ENCODE peak calls at places on chromosomes 11 and 22, in seven cellular contexts. B is dorsolateral prefrontal cortex; N is CD8-positive, alpha-beta memory T cell; R is IMR-90; D is Caco-2; L is fibroblast of mammary gland; M is uterus. V is an unnamed sample.

GRCh38 chr22:39574779-39575551 is 4.4 kb downstream of the CACNA1I start:
- DNase-seq in B (no peak), N (no peak), R (peak; percentile 95), D (no peak), L (peak; percentile 93), M (no peak), V (no peak)

GRCh38 chr22:46013460-46014416 is 36.8 kb upstream of the WNT7B start:
- DNase-seq in B (peak; percentile 77), N (peak; percentile 67), R (peak; percentile 96), D (peak; percentile 96), L (peak; percentile 98), M (peak; percentile 97), V (peak; percentile 87)

GRCh38 chr11:32893947-32894827 is 1.6 kb downstream of the QSER1 start:
- DNase-seq in B (no peak), N (no peak), R (peak; percentile 82), D (peak; percentile 61), L (peak; percentile 90), M (no peak), V (peak; percentile 73)

GRCh38 chr22:22558972-22559603 is at the start of gene PRAME:
- DNase-seq in B (no peak), N (peak; percentile 49), R (peak; percentile 13), D (peak; percentile 73), L (peak; percentile 55), M (no peak), V (peak; percentile 92)

GRCh38 chr22:49956914-49957825 is 3.4 kb upstream of the PIM3 start:
- DNase-seq in B (no peak), N (no peak), R (no peak), D (no peak), L (no peak), M (no peak), V (no peak)

GRCh38 chr11:112361396-112361795 is 100.7 kb upstream of the PLET1 start:
- DNase-seq in B (no peak), N (no peak), R (no peak), D (no peak), L (no peak), M (no peak), V (no peak)

GRCh38 chr11:46198245-46198872 is 77.1 kb upstream of the PHF21A start:
- DNase-seq in B (no peak), N (no peak), R (no peak), D (no peak), L (no peak), M (no peak), V (no peak)

GRCh38 chr11:96579642-96580041 is 189.8 kb downstream of the JRKL start:
- DNase-seq in B (no peak), N (no peak), R (no peak), D (no peak), L (no peak), M (no peak), V (no peak)

GRCh38 chr11:1933416-1934325 is 13.5 kb upstream of the MRPL23 start:
- DNase-seq in B (no peak), N (no peak), R (no peak), D (no peak), L (no peak), M (peak; percentile 14), V (no peak)

GRCh38 chr11:41534861-41535260 is 75.4 kb upstream of the LRRC4C start:
- DNase-seq in B (no peak), N (no peak), R (no peak), D (no peak), L (no peak), M (no peak), V (no peak)

GRCh38 chr22:46515208-46516111 is 22.0 kb downstream of the CELSR1 start:
- DNase-seq in B (no peak), N (no peak), R (peak; percentile 45), D (no peak), L (no peak), M (no peak), V (no peak)

GRCh38 chr11:44333271-44334218 is 23.6 kb upstream of the ALX4 start:
- DNase-seq in B (no peak), N (no peak), R (peak; percentile 25), D (peak; percentile 26), L (peak; percentile 47), M (no peak), V (no peak)

GRCh38 chr22:50250555-50251471 is at the start of gene HDAC10:
- DNase-seq in B (no peak), N (peak; percentile 73), R (peak; percentile 74), D (peak; percentile 91), L (peak; percentile 69), M (peak; percentile 78), V (peak; percentile 80)

GRCh38 chr11:44178381-44178780 is 82.9 kb downstream of the EXT2 start:
- DNase-seq in B (no peak), N (no peak), R (peak; percentile 61), D (no peak), L (peak; percentile 27), M (no peak), V (no peak)

GRCh38 chr11:68574308-68574707 is 110.0 kb upstream of the GAL start:
- DNase-seq in B (no peak), N (no peak), R (peak; percentile 75), D (no peak), L (peak; percentile 49), M (no peak), V (no peak)

GRCh38 chr11:117144477-117145392 is 648 bp downstream of the PAFAH1B2 start:
- DNase-seq in B (no peak), N (no peak), R (peak; percentile 86), D (peak; percentile 44), L (peak; percentile 73), M (peak; percentile 59), V (peak; percentile 39)

GRCh38 chr11:117143871-117144476 is at the start of gene PAFAH1B2:
- DNase-seq in B (peak; percentile 93), N (peak; percentile 93), R (peak; percentile 90), D (peak; percentile 99), L (peak; percentile 88), M (peak; percentile 95), V (peak; percentile 98)

GRCh38 chr11:117145393-117145761 is 1.3 kb downstream of the PAFAH1B2 start:
- DNase-seq in B (no peak), N (peak; percentile 1), R (peak; percentile 32), D (peak; percentile 25), L (peak; percentile 56), M (peak; percentile 34), V (peak; percentile 64)

GRCh38 chr11:117146521-117146920 is 2.4 kb downstream of the PAFAH1B2 start:
- DNase-seq in B (no peak), N (no peak), R (peak; percentile 53), D (no peak), L (peak; percentile 58), M (no peak), V (no peak)

DNA sequence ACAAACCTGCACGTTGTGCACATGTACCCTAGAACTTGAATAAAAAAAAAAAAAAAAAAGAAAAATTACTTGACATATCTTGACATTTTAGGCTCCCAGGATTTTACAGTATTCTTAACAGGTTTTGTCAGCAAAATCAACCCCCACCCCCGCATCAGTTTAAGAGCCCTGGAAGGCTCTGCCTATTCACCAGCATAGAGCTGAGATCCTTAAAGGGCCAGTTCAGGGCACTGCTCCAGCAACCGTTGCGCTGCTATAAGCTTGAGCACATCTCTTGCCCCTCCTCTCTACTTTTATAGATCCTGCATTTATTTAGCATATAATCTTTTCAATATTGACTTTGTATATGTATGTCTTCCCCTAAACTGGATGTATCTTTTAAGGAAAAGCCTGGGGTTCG is 697 bp upstream of the PAFAH1B2 start:
- DNase-seq in B (peak; percentile 58), N (no peak), R (peak; percentile 59), D (peak; percentile 31), L (peak; percentile 68), M (peak; percentile 50), V (peak; percentile 49)
- H3K4me3 ChIP-seq in B (peak overlapping the region; percentile 75), N (peak overlapping the region; percentile 98), R (peak overlapping the region; percentile 73), D (peak overlapping the region; percentile 89), L (peak overlapping the region; percentile 97), M (peak overlapping the region; percentile 81), V (peak overlapping the region; percentile 72)

GRCh38 chr11:11988099-11988651 is 20.3 kb downstream of the DKK3 start:
- DNase-seq in B (no peak), N (no peak), R (peak; percentile 87), D (no peak), L (peak; percentile 86), M (no peak), V (no peak)
- H3K4me3 ChIP-seq in B (no peak overlapping the region), N (no peak overlapping the region), R (no peak overlapping the region), D (no peak overlapping the region), L (no peak overlapping the region), M (no peak overlapping the region), V (no peak overlapping the region)

GRCh38 chr11:134731562-134731961 is 319.5 kb upstream of the B3GAT1 start:
- DNase-seq in B (no peak), N (no peak), R (no peak), D (no peak), L (no peak), M (no peak), V (no peak)
- H3K4me3 ChIP-seq in B (no peak overlapping the region), N (no peak overlapping the region), R (no peak overlapping the region), D (no peak overlapping the region), L (no peak overlapping the region), M (no peak overlapping the region), V (no peak overlapping the region)

GRCh38 chr11:74620537-74620936 is 28.2 kb downstream of the POLD3 start:
- DNase-seq in B (no peak), N (no peak), R (no peak), D (no peak), L (no peak), M (no peak), V (no peak)
- H3K4me3 ChIP-seq in B (no peak overlapping the region), N (no peak overlapping the region), R (no peak overlapping the region), D (no peak overlapping the region), L (no peak overlapping the region), M (no peak overlapping the region), V (no peak overlapping the region)

GRCh38 chr22:36900880-36901279 is 12.5 kb upstream of the CSF2RB start:
- DNase-seq in B (no peak), N (no peak), R (no peak), D (no peak), L (no peak), M (no peak), V (no peak)
- H3K4me3 ChIP-seq in B (no peak overlapping the region), N (no peak overlapping the region), R (no peak overlapping the region), D (no peak overlapping the region), L (no peak overlapping the region), M (no peak overlapping the region), V (no peak overlapping the region)

GRCh38 chr11:65078786-65079342 is 5.0 kb downstream of the CDCA5 start:
- DNase-seq in B (no peak), N (no peak), R (no peak), D (no peak), L (no peak), M (no peak), V (no peak)
- H3K4me3 ChIP-seq in B (no peak overlapping the region), N (no peak overlapping the region), R (no peak overlapping the region), D (no peak overlapping the region), L (no peak overlapping the region), M (no peak overlapping the region), V (no peak overlapping the region)

DNA sequence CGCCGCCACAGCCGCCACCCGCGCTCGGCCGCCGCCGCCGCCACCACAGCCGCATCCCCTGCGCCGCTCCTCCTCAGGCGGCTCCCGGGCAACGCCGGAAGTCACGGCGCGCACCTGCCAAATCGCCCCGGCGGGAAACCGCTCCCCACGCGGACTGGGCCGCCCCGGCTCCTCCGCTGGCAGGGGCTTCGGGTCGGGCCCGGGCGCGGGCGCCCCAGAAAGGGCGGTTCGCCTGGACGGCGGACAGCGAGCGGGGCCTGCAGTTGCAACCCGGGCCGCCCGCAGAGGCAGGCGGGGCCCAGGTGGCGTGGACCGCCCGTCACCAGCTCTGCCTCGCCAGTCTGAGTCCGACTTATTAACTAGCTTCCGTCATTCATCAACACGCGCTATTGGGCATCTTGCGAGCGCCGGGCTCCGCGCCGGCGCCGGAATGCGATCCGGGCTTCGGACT is at the start of gene HIRA:
- DNase-seq in B (peak; percentile 68), N (peak; percentile 82), R (peak; percentile 66), D (peak; percentile 91), L (peak; percentile 69), M (peak; percentile 81), V (peak; percentile 88)
- H3K4me3 ChIP-seq in B (peak within 1 kb of the TSS; percentile 76), N (peak within 1 kb of the TSS; percentile 95), R (peak within 1 kb of the TSS; percentile 81), D (peak within 1 kb of the TSS; percentile 64), L (peak within 1 kb of the TSS; percentile 88), M (peak within 1 kb of the TSS; percentile 81), V (peak within 1 kb of the TSS; percentile 89)

GRCh38 chr11:83508804-83509203 is 222.6 kb upstream of the CCDC90B start:
- DNase-seq in B (no peak), N (no peak), R (no peak), D (peak; percentile 46), L (no peak), M (no peak), V (no peak)
- H3K4me3 ChIP-seq in B (no peak overlapping the region), N (no peak overlapping the region), R (no peak overlapping the region), D (no peak overlapping the region), L (no peak overlapping the region), M (no peak overlapping the region), V (no peak overlapping the region)

V was measured in HAP-1.